ENCODE peak calls at places on chromosomes 3 and 15, in nine cellular contexts. J is AG04450; K is tibial artery; P is aorta; A is endothelial cell of umbilical vein; Z is cardiac muscle cell; N is CD8-positive, alpha-beta T cell; D is esophagus squamous epithelium; T is ovary. E is an unnamed sample.
A peak's percentile ranks its signal among the peaks of the same experiment; 100 is the strongest.

GRCh38 chr3:129526121-129526900 is 2.1 kb upstream of the RHO start:
- DNase-seq in N (no peak), Z (no peak), T (no peak), P (no peak), D (no peak), K (no peak), J (no peak), A (no peak), E (no peak)

GRCh38 chr15:48086162-48086561 is 34.6 kb upstream of the SLC24A5 start:
- DNase-seq in D (no peak), K (no peak), T (no peak), J (no peak), N (no peak), Z (no peak), A (no peak), P (no peak), E (no peak)

GRCh38 chr15:74383695-74384565 is 16.5 kb upstream of the CYP11A1 start:
- DNase-seq in K (no peak), T (no peak), N (peak; percentile 64), D (no peak), A (no peak), J (no peak), P (peak; percentile 49), Z (no peak), E (no peak)

GRCh38 chr15:73374599-73374998 is 5.8 kb upstream of the HCN4 start:
- DNase-seq in T (no peak), A (no peak), J (no peak), D (no peak), P (no peak), Z (peak; percentile 98), K (no peak), N (no peak), E (no peak)

GRCh38 chr3:81406318-81406717 is 355.1 kb downstream of the GBE1 start:
- DNase-seq in A (no peak), P (no peak), J (no peak), T (no peak), Z (no peak), D (no peak), N (no peak), K (no peak), E (no peak)

GRCh38 chr3:53721187-53721946 is 124.9 kb downstream of the CHDH start:
- DNase-seq in P (no peak), K (no peak), J (no peak), N (no peak), T (no peak), A (no peak), D (no peak), Z (no peak), E (no peak)

GRCh38 chr15:38253448-38253847 is 812 bp downstream of the SPRED1 start:
- DNase-seq in K (no peak), Z (no peak), D (no peak), A (peak; percentile 41), J (no peak), P (no peak), N (no peak), T (no peak), E (peak; percentile 12)

GRCh38 chr3:165883866-165884478 is 46.7 kb upstream of the BCHE start:
- DNase-seq in T (no peak), J (no peak), N (no peak), K (no peak), Z (no peak), D (no peak), P (no peak), A (no peak), E (no peak)

GRCh38 chr3:49512791-49513355 is 41.4 kb upstream of the BSN start:
- DNase-seq in A (no peak), K (no peak), Z (no peak), D (no peak), J (no peak), T (no peak), P (peak; percentile 13), N (no peak), E (no peak)

GRCh38 chr15:80773122-80773551 is 6.0 kb upstream of the CEMIP start:
- DNase-seq in Z (no peak), P (no peak), D (no peak), N (no peak), T (no peak), A (no peak), J (no peak), K (no peak), E (peak; percentile 11)

GRCh38 chr3:161474691-161475090 is 21.9 kb upstream of the OTOL1 start:
- DNase-seq in D (no peak), Z (no peak), N (no peak), T (no peak), K (no peak), A (no peak), J (no peak), P (no peak), E (no peak)

GRCh38 chr3:133209871-133210550 is 171.8 kb downstream of the TMEM108 start:
- DNase-seq in N (no peak), D (no peak), K (no peak), Z (no peak), A (no peak), P (no peak), T (no peak), J (peak; percentile 3), E (no peak)

GRCh38 chr3:118144919-118145318 is 889.7 kb downstream of the IGSF11 start:
- DNase-seq in J (no peak), D (no peak), T (no peak), Z (no peak), A (no peak), K (peak; percentile 15), P (no peak), N (no peak), E (peak; percentile 52)

GRCh38 chr3:129971368-129972052 is 3.0 kb upstream of the TRH start:
- DNase-seq in P (no peak), N (no peak), K (no peak), T (no peak), Z (no peak), J (no peak), A (no peak), D (no peak), E (no peak)

GRCh38 chr15:78077053-78077859 is at the start of gene TBC1D2B:
- DNase-seq in A (peak; percentile 51), N (peak; percentile 83), Z (peak; percentile 79), T (peak; percentile 83), K (peak; percentile 55), P (peak; percentile 91), D (no peak), J (no peak), E (peak; percentile 62)

GRCh38 chr3:113625724-113626348 is 70.6 kb downstream of the USF3 start:
- DNase-seq in P (no peak), K (no peak), T (no peak), A (no peak), J (no peak), N (no peak), Z (no peak), D (no peak), E (no peak)

GRCh38 chr3:42900731-42901420 is 5.1 kb upstream of the ZNF662 start:
- DNase-seq in T (no peak), D (no peak), J (no peak), N (no peak), Z (no peak), K (no peak), P (no peak), A (no peak), E (no peak)

GRCh38 chr3:42898896-42899675 is 6.9 kb upstream of the ZNF662 start:
- DNase-seq in P (no peak), T (no peak), N (no peak), D (no peak), K (no peak), Z (no peak), A (no peak), J (no peak), E (no peak)

GRCh38 chr3:42902257-42902656 is 3.7 kb upstream of the ZNF662 start:
- DNase-seq in D (no peak), K (no peak), J (no peak), P (no peak), Z (no peak), A (no peak), N (no peak), T (no peak), E (no peak)

GRCh38 chr3:42904076-42904475 is 1.9 kb upstream of the ZNF662 start:
- DNase-seq in N (no peak), A (no peak), J (no peak), D (no peak), P (no peak), K (no peak), T (no peak), Z (no peak), E (no peak)

GRCh38 chr3:42900226-42900625 is 5.7 kb upstream of the ZNF662 start:
- DNase-seq in P (no peak), N (no peak), T (no peak), Z (peak; percentile 5), D (no peak), J (no peak), A (no peak), K (no peak), E (no peak)
- H3K27me3 ChIP-seq in P (no peaks in the 10 kb centered on the region), N (no peaks in the 10 kb centered on the region), T (no peaks in the 10 kb centered on the region), Z (no peaks in the 10 kb centered on the region), D (no peaks in the 10 kb centered on the region), J (peaks cover 11% of the 10 kb centered on the region), A (peaks cover 4% of the 10 kb centered on the region), K (no peaks in the 10 kb centered on the region), E (no peaks in the 10 kb centered on the region)

GRCh38 chr3:178685591-178685906 is 149.3 kb downstream of the KCNMB2 start:
- DNase-seq in K (no peak), P (no peak), Z (no peak), N (no peak), T (no peak), A (no peak), J (no peak), D (no peak), E (no peak)

GRCh38 chr3:178684881-178685590 is 148.8 kb downstream of the KCNMB2 start:
- DNase-seq in P (no peak), K (no peak), N (no peak), A (no peak), D (no peak), J (no peak), Z (peak; percentile 70), T (no peak), E (no peak)

DNA sequence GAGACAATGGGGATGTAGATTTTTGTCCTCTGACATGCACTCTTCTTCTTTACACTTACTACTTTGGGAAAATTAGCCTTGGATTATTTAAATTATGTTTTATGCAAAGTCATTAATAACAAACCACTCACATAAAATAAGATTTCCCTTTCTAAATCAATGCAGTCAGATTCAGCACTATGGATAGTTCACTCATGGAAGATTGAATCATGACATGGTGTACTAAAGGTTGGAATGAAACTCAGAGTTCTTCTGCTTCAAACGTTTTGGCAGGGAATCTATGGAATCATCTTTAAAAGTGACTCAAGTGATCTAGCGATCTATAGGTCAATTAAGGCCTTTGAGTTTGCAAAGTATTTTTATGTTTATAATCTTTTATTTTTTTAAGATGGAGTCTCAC is 154.3 kb downstream of the KCNMB2 start:
- DNase-seq in D (no peak), T (no peak), N (no peak), P (no peak), J (no peak), Z (peak; percentile 18), A (no peak), K (no peak), E (no peak)
- H3K4me3 ChIP-seq in D (no peak overlapping the region), T (no peak overlapping the region), N (no peak overlapping the region), P (no peak overlapping the region), J (no peak overlapping the region), Z (no peak overlapping the region), A (no peak overlapping the region), K (no peak overlapping the region), E (no peak overlapping the region)

GRCh38 chr15:87498545-87498944 is 758.0 kb downstream of the NTRK3 start:
- DNase-seq in A (no peak), T (no peak), N (no peak), K (no peak), Z (no peak), P (no peak), D (no peak), J (peak; percentile 13), E (no peak)
- H3K9me3 ChIP-seq in A (peaks cover 5% of the 10 kb centered on the region), T (no peaks in the 10 kb centered on the region), N (no peaks in the 10 kb centered on the region), K (no peaks in the 10 kb centered on the region), Z (no peaks in the 10 kb centered on the region), P (no peaks in the 10 kb centered on the region), D (no peaks in the 10 kb centered on the region), J (no peaks in the 10 kb centered on the region), E (no peaks in the 10 kb centered on the region)

GRCh38 chr15:40932146-40932545 is 3.0 kb downstream of the DLL4 start:
- DNase-seq in Z (no peak), J (no peak), K (no peak), A (no peak), T (no peak), N (no peak), D (no peak), P (no peak), E (no peak)
- H3K27me3 ChIP-seq in Z (peaks cover 84% of the 10 kb centered on the region), J (peaks cover 20% of the 10 kb centered on the region), K (peaks cover 58% of the 10 kb centered on the region), A (peaks cover 10% of the 10 kb centered on the region), T (no peaks in the 10 kb centered on the region), N (peaks cover 25% of the 10 kb centered on the region), D (peaks cover 20% of the 10 kb centered on the region), P (no peaks in the 10 kb centered on the region), E (no peaks in the 10 kb centered on the region)

E was measured in WERI-Rb-1.